ENCODE peak calls at places on chromosomes 12 and 14, in five cellular contexts. M is activated gamma-delta T cell treated with Interleukin-2 at 50 U/mL for 16 hours, Z is SW 1271, H is T follicular helper cell, T is brain microvascular endothelial cell. L is an unnamed sample.

GRCh38 chr14:45089813-45090212 is 5.9 kb downstream of the PRPF39 start:
- DNase-seq in Z (no peak), H (no peak), T (no peak), M (no peak), L (no peak)

GRCh38 chr14:77141592-77142288 is at the start of gene ZDHHC22:
- DNase-seq in T (no peak), H (no peak), Z (no peak), M (no peak), L (no peak)

GRCh38 chr12:118017926-118018325 is 1.4 kb downstream of the RFC5 start:
- DNase-seq in M (no peak), T (no peak), Z (no peak), H (no peak), L (no peak)

GRCh38 chr12:66799548-66799947 is 120.7 kb upstream of the GRIP1 start:
- DNase-seq in Z (no peak), M (no peak), H (no peak), T (no peak), L (no peak)

GRCh38 chr12:15690320-15690719 is 98.9 kb downstream of the EPS8 start:
- DNase-seq in T (no peak), Z (no peak), M (no peak), H (no peak), L (no peak)

GRCh38 chr14:21997300-21997699 is 323.7 kb upstream of the OR4E1 start:
- DNase-seq in H (peak), M (no peak), Z (peak), T (peak), L (no peak)

GRCh38 chr14:75650253-75651058 is 10.2 kb downstream of the ERG28 start:
- DNase-seq in M (no peak), T (no peak), H (no peak), Z (no peak), L (no peak)

GRCh38 chr14:21072102-21072501 is 2.0 kb downstream of the ARHGEF40 start:
- DNase-seq in M (no peak), T (peak), Z (no peak), H (no peak), L (no peak)

GRCh38 chr14:35289623-35290022 is 2.6 kb upstream of the PSMA6 start:
- DNase-seq in T (no peak), Z (no peak), H (no peak), M (no peak), L (no peak)

GRCh38 chr14:104931771-104932675 is 7.3 kb downstream of the PLD4 start:
- DNase-seq in Z (no peak), T (no peak), M (no peak), H (no peak), L (peak)

GRCh38 chr14:74563621-74564159 is 48.3 kb downstream of the LTBP2 start:
- DNase-seq in T (no peak), M (no peak), H (no peak), Z (no peak), L (no peak)

GRCh38 chr14:49881296-49882006 is 11.4 kb upstream of the ARF6 start:
- DNase-seq in T (no peak), Z (no peak), M (no peak), H (no peak), L (no peak)

GRCh38 chr12:20150835-20151234 is 217.5 kb upstream of the PDE3A start:
- DNase-seq in T (no peak), Z (no peak), M (no peak), H (no peak), L (no peak)

GRCh38 chr12:11170810-11171144 is 217 bp upstream of the SMIM10L1 start:
- DNase-seq in T (no peak), M (no peak), Z (no peak), H (no peak), L (no peak)

GRCh38 chr14:77559381-77559780 is 57.1 kb downstream of the SPTLC2 start:
- DNase-seq in M (no peak), H (no peak), T (no peak), Z (no peak), L (no peak)

GRCh38 chr12:43789941-43790340 is 16.2 kb downstream of the TWF1 start:
- DNase-seq in M (no peak), T (no peak), Z (no peak), H (no peak), L (no peak)

GRCh38 chr12:29208935-29209701 is 60.0 kb downstream of the FAR2 start:
- DNase-seq in M (no peak), T (no peak), Z (no peak), H (no peak), L (no peak)

GRCh38 chr14:28766505-28767238 is at the start of gene FOXG1:
- DNase-seq in M (no peak), H (no peak), T (no peak), Z (no peak), L (no peak)

GRCh38 chr12:80936642-80937390 is 918 bp downstream of the LIN7A start:
- DNase-seq in H (no peak), Z (no peak), M (no peak), T (peak), L (no peak)

GRCh38 chr12:58812229-58812628 is 108.1 kb downstream of the LRIG3 start:
- DNase-seq in Z (no peak), H (no peak), M (no peak), T (no peak), L (no peak)

GRCh38 chr12:39764944-39765560 is 145.4 kb upstream of the ABCD2 start:
- DNase-seq in H (no peak), T (peak), M (no peak), Z (no peak), L (no peak)

L was measured in T-helper 1 cell.